ENCODE peak calls at places on chromosomes 1 and 21, in six cellular contexts. P is HepG2, X is K562, E is HCT116, N is GM12878, C is H1. O is an unnamed sample.

GRCh38 chr21:45613396-45613795 is 30.1 kb upstream of the PCBP3 start:
- DNase-seq in P (no peak), X (no peak), E (no peak), N (no peak), C (no peak), O (no peak)

GRCh38 chr1:35557118-35557610 is at the start of gene KIAA0319L:
- DNase-seq in P (peak), X (peak), E (no peak), N (no peak), C (peak), O (no peak)

GRCh38 chr1:193406901-193407300 is 220.5 kb upstream of the B3GALT2 start:
- DNase-seq in P (peak), X (peak), E (peak), N (no peak), C (no peak), O (peak)

GRCh38 chr1:222034790-222035189 is 292.9 kb upstream of the DUSP10 start:
- DNase-seq in P (no peak), X (no peak), E (no peak), N (no peak), C (no peak), O (no peak)

GRCh38 chr1:219812086-219812485 is 116.3 kb downstream of the SLC30A10 start:
- DNase-seq in P (no peak), X (no peak), E (no peak), N (no peak), C (no peak), O (no peak)

GRCh38 chr1:218525451-218526197 is 180.5 kb downstream of the TGFB2 start:
- DNase-seq in P (no peak), X (no peak), E (no peak), N (no peak), C (no peak), O (peak)

GRCh38 chr1:232726048-232726779 is 79.0 kb upstream of the MAP10 start:
- DNase-seq in P (no peak), X (no peak), E (no peak), N (no peak), C (peak), O (no peak)

GRCh38 chr1:236489710-236490377 is 33.9 kb upstream of the LGALS8 start:
- DNase-seq in P (peak), X (peak), E (peak), N (peak), C (no peak), O (peak)

GRCh38 chr1:7127322-7128050 is 342.2 kb downstream of the CAMTA1 start:
- DNase-seq in P (no peak), X (no peak), E (no peak), N (no peak), C (no peak), O (no peak)

GRCh38 chr1:85607126-85607912 is 26.8 kb downstream of the CCN1 start:
- DNase-seq in P (peak), X (no peak), E (peak), N (no peak), C (peak), O (peak)

GRCh38 chr21:29295066-29295650 is 3.6 kb upstream of the BACH1 start:
- DNase-seq in P (no peak), X (no peak), E (no peak), N (no peak), C (no peak), O (no peak)

GRCh38 chr1:230020451-230020850 is 46.6 kb upstream of the GALNT2 start:
- DNase-seq in P (no peak), X (no peak), E (no peak), N (no peak), C (no peak), O (no peak)

GRCh38 chr1:234488054-234488953 is 9.3 kb upstream of the TARBP1 start:
- DNase-seq in P (no peak), X (no peak), E (no peak), N (no peak), C (no peak), O (no peak)

GRCh38 chr1:163440090-163440489 is 118.3 kb downstream of the NUF2 start:
- DNase-seq in P (no peak), X (no peak), E (no peak), N (no peak), C (no peak), O (no peak)

GRCh38 chr1:7111855-7112254 is 326.6 kb downstream of the CAMTA1 start:
- DNase-seq in P (no peak), X (peak), E (no peak), N (no peak), C (no peak), O (no peak)

GRCh38 chr1:52963101-52963500 is 36.0 kb downstream of the SCP2 start:
- DNase-seq in P (no peak), X (no peak), E (no peak), N (no peak), C (no peak), O (no peak)

GRCh38 chr1:82565146-82565545 is 764.4 kb downstream of the ADGRL2 start:
- DNase-seq in P (no peak), X (no peak), E (peak), N (no peak), C (no peak), O (no peak)

GRCh38 chr21:44059710-44060109 is 47.5 kb upstream of the PWP2 start:
- DNase-seq in P (no peak), X (no peak), E (no peak), N (no peak), C (no peak), O (no peak)

GRCh38 chr1:160652924-160653619 is 6.2 kb upstream of the SLAMF1 start:
- DNase-seq in P (no peak), X (no peak), E (no peak), N (no peak), C (no peak), O (no peak)

GRCh38 chr1:37452416-37452815 is 22.0 kb upstream of the ZC3H12A start:
- DNase-seq in P (no peak), X (no peak), E (no peak), N (no peak), C (no peak), O (no peak)

GRCh38 chr1:80607064-80607463 is 1193.7 kb upstream of the ADGRL2 start:
- DNase-seq in P (no peak), X (no peak), E (no peak), N (no peak), C (no peak), O (no peak)

GRCh38 chr1:205162301-205162700 is 40.5 kb upstream of the RBBP5 start:
- DNase-seq in P (no peak), X (no peak), E (no peak), N (no peak), C (no peak), O (no peak)

GRCh38 chr1:204846546-204846945 is 24.1 kb upstream of the NFASC start:
- DNase-seq in P (no peak), X (no peak), E (no peak), N (no peak), C (no peak), O (no peak)

GRCh38 chr1:29925058-29925457 is 688.7 kb downstream of the PTPRU start:
- DNase-seq in P (no peak), X (no peak), E (no peak), N (no peak), C (no peak), O (no peak)

GRCh38 chr1:89604414-89604735 is 28.5 kb upstream of the LRRC8C start:
- DNase-seq in P (no peak), X (no peak), E (no peak), N (no peak), C (no peak), O (no peak)

GRCh38 chr1:23673086-23673813 is 18.4 kb upstream of the RPL11 start:
- DNase-seq in P (peak), X (peak), E (no peak), N (no peak), C (peak), O (peak)

GRCh38 chr21:44800103-44800502 is 1.5 kb downstream of the UBE2G2 start:
- DNase-seq in P (peak), X (no peak), E (no peak), N (no peak), C (no peak), O (peak)

GRCh38 chr1:183243190-183244065 is 57.4 kb downstream of the LAMC2 start:
- DNase-seq in P (no peak), X (no peak), E (no peak), N (no peak), C (no peak), O (no peak)

GRCh38 chr1:25993197-25993951 is 4.5 kb downstream of the PAFAH2 start:
- DNase-seq in P (no peak), X (peak), E (no peak), N (no peak), C (no peak), O (no peak)

GRCh38 chr21:42417533-42417932 is 13.8 kb downstream of the UBASH3A start:
- DNase-seq in P (no peak), X (no peak), E (no peak), N (peak), C (no peak), O (no peak)

GRCh38 chr1:14110040-14110439 is 410.1 kb downstream of the PRDM2 start:
- DNase-seq in P (no peak), X (no peak), E (no peak), N (no peak), C (no peak), O (no peak)

GRCh38 chr1:68225781-68226180 is 6.5 kb downstream of the WLS start:
- DNase-seq in P (no peak), X (no peak), E (no peak), N (no peak), C (no peak), O (no peak)

GRCh38 chr1:162882248-162882666 is 21.3 kb upstream of the CCDC190 start:
- DNase-seq in P (no peak), X (no peak), E (no peak), N (no peak), C (no peak), O (no peak)

GRCh38 chr1:15617173-15617873 is at the start of gene DDI2:
- DNase-seq in P (peak), X (peak), E (peak), N (peak), C (peak), O (peak)

GRCh38 chr1:71589005-71589404 is 508.2 kb upstream of the ZRANB2 start:
- DNase-seq in P (no peak), X (no peak), E (no peak), N (no peak), C (no peak), O (no peak)

GRCh38 chr1:209105769-209106168 is 477.7 kb upstream of the CAMK1G start:
- DNase-seq in P (no peak), X (no peak), E (no peak), N (no peak), C (no peak), O (no peak)

GRCh38 chr1:221847676-221848075 is 105.8 kb upstream of the DUSP10 start:
- DNase-seq in P (no peak), X (no peak), E (no peak), N (no peak), C (no peak), O (no peak)

GRCh38 chr1:201374376-201374775 is 3.1 kb downstream of the TNNT2 start:
- DNase-seq in P (no peak), X (no peak), E (no peak), N (no peak), C (no peak), O (no peak)

GRCh38 chr1:201375169-201375568 is 2.3 kb downstream of the TNNT2 start:
- DNase-seq in P (no peak), X (no peak), E (no peak), N (no peak), C (no peak), O (no peak)

GRCh38 chr1:201369209-201369608 is 8.3 kb downstream of the TNNT2 start:
- DNase-seq in P (no peak), X (no peak), E (no peak), N (no peak), C (no peak), O (no peak)

GRCh38 chr1:201370500-201370899 is 7.0 kb downstream of the TNNT2 start:
- DNase-seq in P (no peak), X (no peak), E (no peak), N (no peak), C (no peak), O (no peak)

DNA sequence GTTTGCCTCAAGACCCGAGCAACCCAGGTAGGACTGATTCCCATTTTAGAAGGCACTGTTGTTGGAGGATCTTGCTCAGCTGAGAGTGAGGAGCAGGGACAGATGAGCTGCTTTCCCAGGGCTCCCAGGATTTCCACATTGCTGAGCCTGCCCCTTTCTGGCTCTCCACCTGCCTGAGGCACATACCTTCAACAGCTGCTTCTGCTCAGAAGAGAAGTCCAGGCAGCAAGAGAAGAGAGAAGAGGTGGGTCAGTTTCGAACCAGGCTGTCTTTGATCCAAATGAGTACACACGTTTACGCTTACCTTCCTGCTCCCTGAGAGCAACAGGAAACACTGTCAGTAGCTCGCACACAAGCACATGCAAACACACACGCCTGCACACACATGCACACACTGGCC is 5.6 kb downstream of the TNNT2 start:
- DNase-seq in P (no peak), X (no peak), E (no peak), N (no peak), C (no peak), O (no peak)
- H2AFZ ChIP-seq in P (no peak), X (no peak), E (no peak), N (no peak), C (no peak), O (no peak)

DNA sequence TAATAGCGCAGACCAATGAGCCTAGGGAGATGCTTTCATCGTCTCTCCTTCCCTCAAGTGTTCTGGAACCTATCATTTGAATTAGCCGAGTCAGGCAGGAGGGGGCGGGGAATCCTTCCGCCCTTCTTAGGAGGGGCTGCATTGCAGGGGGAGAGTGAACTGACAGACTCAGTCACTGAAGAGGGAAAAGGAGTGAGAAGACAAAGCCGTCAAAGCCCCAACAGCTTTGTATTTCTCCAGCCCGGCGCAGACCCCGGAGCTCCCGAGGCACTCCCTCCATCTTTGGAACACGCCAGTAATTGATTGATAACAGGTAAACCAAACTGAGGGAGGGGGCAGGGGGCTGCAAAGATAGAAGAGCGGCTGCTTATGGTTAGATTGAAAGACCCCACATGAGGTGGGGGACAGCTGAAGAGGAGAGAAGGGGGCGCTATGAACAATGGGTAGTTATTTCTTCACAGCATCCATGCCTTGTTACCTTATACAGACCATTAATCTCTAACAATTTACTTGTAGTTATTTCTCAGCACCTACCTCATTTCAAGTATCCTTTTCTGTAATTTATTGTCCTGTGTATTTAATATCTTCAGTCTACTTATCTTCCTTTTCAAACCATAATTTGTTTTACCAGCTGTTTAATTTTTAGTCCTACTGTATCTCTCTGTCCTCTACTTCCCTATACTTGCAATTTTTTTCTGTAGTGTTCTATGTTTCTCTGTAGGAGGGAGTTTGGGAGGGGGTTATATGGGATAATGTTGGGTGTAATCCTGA is at the start of gene MLLT11:
- DNase-seq in P (no peak), X (peak), E (no peak), N (no peak), C (peak), O (peak)
- TF ChIP-seq POLR2A in P (no peak), X (peak), E (no peak), N (no peak), C (no peak), O (peak)

GRCh38 chr1:207049974-207050391 is 1.0 kb downstream of the YOD1 start:
- DNase-seq in P (peak), X (peak), E (no peak), N (no peak), C (no peak), O (peak)
- TF ChIP-seq MAX in P (no peak), X (no peak), E (no peak), N (no peak), C (no peak), O (no peak)

DNA sequence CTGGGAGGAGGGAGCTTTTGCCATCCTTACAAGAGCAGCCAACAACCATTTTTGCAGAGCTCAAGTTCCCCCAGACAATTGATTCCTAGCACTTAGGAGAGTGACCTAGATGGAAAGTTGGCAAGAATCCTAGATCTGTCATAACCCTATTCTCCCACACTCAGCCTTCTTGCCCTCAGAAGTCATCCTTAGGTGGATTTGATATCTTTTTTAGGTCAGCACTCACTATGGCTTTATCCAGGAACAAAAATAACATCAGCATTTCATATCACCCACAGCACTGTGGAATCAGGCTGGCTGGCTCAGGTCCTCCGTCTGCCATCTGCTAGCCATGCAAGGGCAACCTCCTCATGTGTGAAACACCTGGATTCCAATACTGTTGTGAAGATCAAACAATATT is 6.0 kb downstream of the DPT start:
- DNase-seq in P (no peak), X (no peak), E (no peak), N (no peak), C (no peak), O (no peak)
- H2AFZ ChIP-seq in P (no peak), X (no peak), E (no peak), N (no peak), C (no peak), O (no peak)

GRCh38 chr1:27391511-27392095 is 819 bp upstream of the GPR3 start:
- DNase-seq in P (peak), X (peak), E (peak), N (no peak), C (peak), O (peak)

GRCh38 chr1:27392778-27393635 is 585 bp downstream of the GPR3 start:
- DNase-seq in P (no peak), X (peak), E (no peak), N (no peak), C (no peak), O (no peak)

GRCh38 chr1:27393641-27394281 is 1.3 kb downstream of the GPR3 start:
- DNase-seq in P (no peak), X (no peak), E (no peak), N (no peak), C (no peak), O (no peak)

GRCh38 chr1:27394282-27394658 is 1.8 kb downstream of the GPR3 start:
- DNase-seq in P (no peak), X (no peak), E (no peak), N (no peak), C (no peak), O (no peak)

GRCh38 chr1:27392096-27392777 is at the start of gene GPR3:
- DNase-seq in P (peak), X (peak), E (peak), N (no peak), C (peak), O (peak)
- TF ChIP-seq POLR2A in P (no peak), X (peak), E (no peak), N (no peak), C (no peak), O (no peak)

GRCh38 chr1:40899230-40899870 is 37.2 kb upstream of the CITED4 start:
- DNase-seq in P (no peak), X (no peak), E (peak), N (no peak), C (peak), O (no peak)

GRCh38 chr1:40903106-40903505 is 40.9 kb upstream of the CITED4 start:
- DNase-seq in P (no peak), X (no peak), E (no peak), N (no peak), C (no peak), O (no peak)

GRCh38 chr1:40898434-40898900 is 36.3 kb upstream of the CITED4 start:
- DNase-seq in P (no peak), X (no peak), E (no peak), N (peak), C (no peak), O (peak)

GRCh38 chr1:40902634-40902897 is 40.4 kb upstream of the CITED4 start:
- DNase-seq in P (no peak), X (no peak), E (no peak), N (no peak), C (no peak), O (no peak)

DNA sequence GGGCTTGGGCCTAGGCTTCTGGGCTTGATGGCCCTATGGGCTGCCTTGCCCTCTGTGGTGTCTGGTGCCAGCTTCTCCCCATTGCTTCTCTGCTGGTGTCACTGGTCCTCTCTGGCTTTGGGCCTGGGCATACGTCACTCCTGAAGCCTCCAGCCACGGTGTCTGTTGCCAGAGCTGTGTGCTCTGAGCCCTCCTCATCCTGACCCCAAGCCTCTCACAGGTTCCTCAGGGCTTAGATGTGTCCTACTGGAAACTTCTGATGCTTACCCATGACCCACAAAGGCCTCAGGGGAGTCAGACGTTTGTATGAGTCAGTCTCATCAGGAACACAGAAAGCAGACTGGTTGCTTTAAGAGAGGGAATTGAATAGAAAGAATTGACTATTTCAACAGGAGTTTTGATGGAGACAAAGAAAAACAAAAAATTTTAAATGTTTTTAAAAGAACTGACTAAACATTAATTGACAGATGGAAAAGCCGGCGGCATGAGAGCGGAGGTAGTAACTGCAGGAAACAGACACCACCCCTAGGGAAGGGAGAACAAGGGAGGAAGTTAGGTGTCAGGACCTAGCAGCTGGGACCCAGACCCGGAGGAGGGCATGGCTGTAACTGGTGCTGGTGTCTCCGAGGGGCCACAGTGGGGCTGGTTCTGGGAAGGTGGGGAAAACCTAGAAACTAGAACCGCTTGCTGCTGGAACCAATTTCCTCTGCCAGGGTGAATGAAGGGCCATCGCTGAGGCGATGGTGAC is 39.9 kb upstream of the CITED4 start:
- DNase-seq in P (no peak), X (no peak), E (peak), N (no peak), C (no peak), O (peak)
- TF ChIP-seq MAX in P (no peak), X (no peak), E (no peak), N (no peak), C (no peak), O (no peak)